ENCODE peak calls at places on chromosomes 3 and 15, in seven cellular contexts. U is lung; W is left cardiac atrium; V is HFFc6; N is GM12865; I is activated naive CD8-positive, alpha-beta T cell treated with anti-CD3 and anti-CD28 coated beads, Interleukin-2, amount 50 U/mL, for 24 hours; X is CD8-positive, alpha-beta T cell. A is an unnamed sample.

GRCh38 chr3:107599755-107600122 is 77.0 kb downstream of the BBX start:
- DNase-seq in I (no peak), V (no peak), W (no peak), U (no peak), N (no peak), X (no peak), A (no peak)

GRCh38 chr3:194606941-194607340 is 26.3 kb downstream of the TMEM44 start:
- DNase-seq in U (no peak), I (no peak), V (no peak), N (no peak), X (no peak), W (no peak), A (no peak)

GRCh38 chr15:67035886-67036285 is 29.5 kb upstream of the SMAD3 start:
- DNase-seq in V (no peak), I (no peak), N (no peak), X (no peak), U (no peak), W (no peak), A (no peak)

GRCh38 chr3:13484861-13485590 is 4.9 kb downstream of the HDAC11 start:
- DNase-seq in I (no peak), V (peak), U (peak), X (no peak), W (peak), N (no peak), A (peak)

GRCh38 chr15:40347559-40348470 is 3.0 kb upstream of the PHGR1 start:
- DNase-seq in I (no peak), U (no peak), W (no peak), V (no peak), X (no peak), N (no peak), A (no peak)

GRCh38 chr15:79682851-79683288 is 213.9 kb downstream of the MTHFS start:
- DNase-seq in X (no peak), W (no peak), U (no peak), N (no peak), I (no peak), V (peak), A (no peak)

GRCh38 chr3:168034152-168034928 is 61.4 kb downstream of the GOLIM4 start:
- DNase-seq in X (no peak), U (no peak), V (peak), I (no peak), N (no peak), W (no peak), A (no peak)

GRCh38 chr15:82936966-82937647 is 15.4 kb downstream of the HOMER2 start:
- DNase-seq in N (no peak), X (no peak), U (no peak), I (no peak), W (no peak), V (no peak), A (no peak)

GRCh38 chr3:148460686-148461085 is 237.0 kb upstream of the AGTR1 start:
- DNase-seq in U (no peak), X (no peak), I (no peak), N (no peak), W (no peak), V (no peak), A (no peak)

GRCh38 chr3:142725352-142725739 is 1.5 kb downstream of the TRPC1 start:
- DNase-seq in I (no peak), W (no peak), V (no peak), N (no peak), U (no peak), X (no peak), A (no peak)

GRCh38 chr15:28111552-28111951 is 12.4 kb upstream of the OCA2 start:
- DNase-seq in U (no peak), X (no peak), W (no peak), I (no peak), V (no peak), N (no peak), A (peak)

GRCh38 chr3:195185574-195185973 is 85.4 kb downstream of the XXYLT1 start:
- DNase-seq in U (no peak), W (no peak), I (no peak), X (no peak), N (no peak), V (no peak), A (no peak)

GRCh38 chr15:48671381-48672022 is 26.0 kb upstream of the FBN1 start:
- DNase-seq in I (no peak), W (peak), X (no peak), V (peak), U (no peak), N (no peak), A (peak)

GRCh38 chr3:165254812-165255211 is 58.6 kb upstream of the SLITRK3 start:
- DNase-seq in U (no peak), W (no peak), V (no peak), N (peak), I (no peak), X (no peak), A (no peak)

GRCh38 chr3:175743733-175744400 is 884.7 kb downstream of the NAALADL2 start:
- DNase-seq in X (no peak), N (no peak), V (peak), I (no peak), U (no peak), W (no peak), A (no peak)

GRCh38 chr3:43863966-43864933 is 173.5 kb downstream of the ABHD5 start:
- DNase-seq in W (no peak), N (no peak), X (no peak), V (no peak), U (peak), I (no peak), A (peak)